ENCODE peak calls at places on chromosomes 2 and 18, in five cellular contexts. H is PC-3, A is H1, E is mesendoderm, I is SK-N-SH. J is an unnamed sample. For H3K79me2, the result is how much of the 10 kb centered on the place peaks cover.

GRCh38 chr2:58429285-58429874 is 188.3 kb upstream of the FANCL start:
- DNase-seq in H (no peak), A (no peak), E (no peak), I (no peak), J (no peak)

GRCh38 chr2:8392098-8392844 is 289.6 kb upstream of the ID2 start:
- DNase-seq in H (no peak), A (peak), E (peak), I (no peak), J (peak)

GRCh38 chr2:169980001-169980400 is 152.7 kb downstream of the UBR3 start:
- DNase-seq in H (no peak), A (no peak), E (no peak), I (no peak), J (no peak)

GRCh38 chr2:36708119-36708741 is 11.7 kb downstream of the VIT start:
- DNase-seq in H (peak), A (peak), E (no peak), I (no peak), J (no peak)

GRCh38 chr2:142190805-142191204 is 60.0 kb upstream of the LRP1B start:
- DNase-seq in H (peak), A (no peak), E (peak), I (no peak), J (peak)

GRCh38 chr2:197828464-197829135 is 24.2 kb downstream of the PLCL1 start:
- DNase-seq in H (no peak), A (no peak), E (no peak), I (no peak), J (no peak)

GRCh38 chr2:237875234-237876055 is 16.0 kb downstream of the RAMP1 start:
- DNase-seq in H (no peak), A (no peak), E (no peak), I (no peak), J (no peak)

GRCh38 chr2:61770298-61770697 is 83.6 kb downstream of the FAM161A start:
- DNase-seq in H (peak), A (no peak), E (no peak), I (no peak), J (no peak)

GRCh38 chr2:169254774-169255173 is 107.6 kb downstream of the LRP2 start:
- DNase-seq in H (no peak), A (no peak), E (peak), I (no peak), J (no peak)

GRCh38 chr18:28078298-28078697 is 98.6 kb downstream of the CDH2 start:
- DNase-seq in H (no peak), A (no peak), E (no peak), I (no peak), J (no peak)
- H3K79me2 ChIP-seq in H (under half), A (under half), E (under half), I (half or more), J (under half)

GRCh38 chr2:154689158-154689557 is 9.3 kb upstream of the KCNJ3 start:
- DNase-seq in H (no peak), A (no peak), E (no peak), I (no peak), J (no peak)
- H3K79me2 ChIP-seq in H (under half), A (under half), E (under half), I (under half), J (under half)

DNA sequence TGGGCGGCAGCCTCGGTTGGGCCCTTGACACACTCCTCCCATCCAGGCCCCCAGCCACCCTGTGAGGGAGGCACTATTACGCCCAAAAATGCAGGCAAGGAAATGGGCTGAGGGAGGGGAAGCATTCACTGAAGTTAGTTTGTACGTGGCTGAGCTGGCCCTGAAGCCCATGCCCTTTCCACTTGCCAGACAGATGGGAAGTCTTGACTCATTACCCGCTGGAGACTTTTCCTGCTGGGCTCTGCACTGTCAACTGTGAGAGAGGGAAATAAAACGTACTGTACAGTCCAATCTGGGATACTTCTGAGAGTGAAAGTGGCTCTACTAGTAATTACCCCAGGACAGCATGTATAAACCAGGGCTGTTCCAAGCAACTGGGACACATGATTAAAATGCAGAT is 125.9 kb downstream of the MSH2 start:
- DNase-seq in H (no peak), A (no peak), E (no peak), I (no peak), J (no peak)
- H3K79me2 ChIP-seq in H (under half), A (under half), E (under half), I (under half), J (under half)

GRCh38 chr2:105396254-105397024 is 2.4 kb downstream of the FHL2 start:
- DNase-seq in H (peak), A (no peak), E (peak), I (no peak), J (no peak)
- H3K79me2 ChIP-seq in H (half or more), A (under half), E (under half), I (half or more), J (under half)

GRCh38 chr18:44723366-44723765 is 42.7 kb downstream of the SETBP1 start:
- DNase-seq in H (no peak), A (no peak), E (no peak), I (no peak), J (no peak)
- H3K79me2 ChIP-seq in H (under half), A (under half), E (under half), I (under half), J (under half)

DNA sequence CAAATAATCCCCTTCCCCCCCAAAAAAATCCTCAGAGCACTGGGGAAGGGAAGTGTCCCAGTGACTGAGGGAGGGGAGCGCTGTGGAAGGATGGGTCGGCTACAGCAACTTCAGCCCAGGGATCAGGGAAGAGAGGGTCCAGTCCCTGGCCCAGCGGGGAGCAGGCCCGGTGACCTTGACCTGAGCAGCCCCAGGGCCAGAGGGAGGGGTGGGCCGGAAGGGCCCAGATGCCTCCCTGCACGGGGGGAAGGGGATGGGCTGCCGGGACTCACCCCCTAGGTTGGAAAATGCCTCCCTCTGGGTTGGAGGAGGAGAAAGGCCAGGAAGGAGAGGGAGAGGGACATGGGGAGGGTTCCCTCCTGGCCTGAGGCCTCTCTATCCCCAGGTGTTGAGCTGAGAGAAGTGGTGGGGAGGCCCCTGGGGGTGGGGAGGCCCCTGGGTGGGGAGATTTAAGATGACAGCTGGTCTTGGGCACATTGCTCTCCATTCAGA is 19.8 kb downstream of the GPC1 start:
- DNase-seq in H (no peak), A (no peak), E (no peak), I (no peak), J (no peak)
- H3K79me2 ChIP-seq in H (under half), A (under half), E (under half), I (under half), J (under half)

DNA sequence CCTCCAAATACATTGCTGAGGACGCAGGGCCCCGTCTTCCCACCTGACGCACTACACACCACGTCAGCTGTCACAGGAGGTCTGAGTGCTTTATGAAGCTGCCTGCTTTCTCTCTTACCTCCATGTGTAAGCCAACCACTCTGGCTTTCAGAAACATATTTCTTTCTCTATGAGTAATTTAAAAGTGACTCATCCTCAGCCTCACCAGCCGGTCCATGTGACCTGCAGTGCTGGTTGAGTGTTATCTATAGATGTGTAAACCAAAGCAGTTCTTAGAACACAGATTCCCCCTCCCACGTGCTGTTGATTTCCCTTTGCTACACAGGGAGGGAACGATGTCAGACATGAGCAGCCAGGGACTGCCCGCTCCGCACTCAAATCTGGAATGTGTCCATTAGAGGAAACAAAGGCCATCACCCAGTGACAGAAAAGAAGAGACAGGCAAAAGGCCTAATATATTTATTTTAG is 157.8 kb downstream of the BCL2 start:
- DNase-seq in H (peak), A (no peak), E (no peak), I (no peak), J (no peak)
- H3K79me2 ChIP-seq in H (under half), A (under half), E (under half), I (under half), J (under half)

GRCh38 chr2:113174369-113174735 is 581 bp downstream of the PSD4 start:
- DNase-seq in H (no peak), A (no peak), E (no peak), I (no peak), J (no peak)
- H3K79me2 ChIP-seq in H (under half), A (under half), E (under half), I (under half), J (under half)

DNA sequence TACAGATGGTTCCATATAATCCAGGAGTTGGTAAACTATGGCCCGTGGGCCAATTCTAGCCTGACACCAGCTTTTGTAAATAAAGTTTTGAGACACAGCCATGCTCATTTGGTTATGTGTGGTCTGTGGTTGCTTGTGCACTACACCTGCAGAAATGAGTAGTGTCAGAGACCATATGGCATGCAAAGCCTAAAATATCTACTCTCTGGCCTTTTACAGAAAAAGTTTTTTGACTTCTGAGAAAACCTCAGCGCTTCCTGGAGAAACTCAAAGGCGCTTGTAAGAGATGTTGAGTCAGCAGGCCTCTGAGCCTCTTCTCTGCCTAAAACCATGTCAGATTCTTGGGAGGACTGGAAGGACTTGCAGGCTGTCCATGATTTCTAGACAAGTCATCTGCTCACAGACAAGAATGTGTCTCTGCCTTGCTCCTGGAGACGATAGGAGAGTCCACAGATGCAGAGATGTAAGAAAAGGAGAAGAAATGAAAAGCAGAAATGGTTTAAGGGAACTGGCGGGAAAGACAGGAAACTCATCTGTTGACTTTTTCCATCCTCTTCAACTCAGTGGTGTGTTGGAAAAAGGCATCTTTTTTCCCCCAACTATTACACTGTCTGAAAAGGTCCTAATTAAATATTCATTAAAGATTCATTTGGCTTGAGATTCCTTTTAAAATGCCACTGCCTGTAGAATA is 5.2 kb downstream of the TTC39C start:
- DNase-seq in H (no peak), A (no peak), E (no peak), I (no peak), J (no peak)
- H3K79me2 ChIP-seq in H (half or more), A (under half), E (under half), I (half or more), J (under half)

DNA sequence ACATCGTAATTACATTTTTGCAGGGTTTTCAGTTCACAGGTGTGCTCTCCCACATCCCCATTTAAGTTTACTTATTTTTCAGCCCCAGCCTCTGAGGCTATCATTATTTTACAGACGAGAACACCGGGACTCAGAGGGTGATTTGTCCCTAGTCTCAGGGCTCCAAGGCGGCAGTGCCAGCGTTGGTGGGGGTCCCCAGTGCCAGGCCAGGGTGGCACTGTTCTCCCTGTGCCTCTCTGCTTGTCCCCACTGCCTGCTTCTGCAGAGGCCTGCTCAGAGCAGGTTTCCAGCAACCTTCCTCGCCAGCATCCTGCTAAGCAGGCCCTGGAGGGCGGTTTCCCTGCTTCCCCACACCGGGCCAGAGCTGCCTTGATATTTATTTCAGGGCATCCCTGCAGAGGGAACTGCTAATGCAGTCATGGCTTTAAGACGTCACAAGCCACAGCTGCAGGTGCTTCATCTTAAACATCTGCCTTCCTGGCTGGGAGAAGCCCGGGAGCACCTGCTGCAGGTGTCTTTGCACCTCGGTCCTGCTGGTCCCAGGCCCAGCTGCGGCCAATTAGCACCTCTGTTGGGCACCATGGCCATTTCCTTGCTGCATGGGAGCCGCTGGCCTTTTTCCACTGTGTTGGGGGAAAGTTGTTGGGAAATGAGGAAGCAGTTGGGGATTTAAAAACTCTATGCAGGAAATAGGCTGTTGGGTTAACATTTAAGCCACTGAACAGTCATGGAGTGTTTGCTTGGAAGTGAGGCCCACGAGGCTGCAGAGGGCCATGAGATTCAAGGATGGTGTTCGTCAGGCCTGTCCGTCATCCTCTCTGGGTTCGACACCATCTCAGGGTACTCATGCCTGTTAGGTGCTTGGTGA is 22.8 kb downstream of the HPCAL1 start:
- DNase-seq in H (no peak), A (no peak), E (no peak), I (no peak), J (peak)
- H3K79me2 ChIP-seq in H (half or more), A (under half), E (under half), I (under half), J (under half)

J was measured in H9.